ENCODE peak calls at places on chromosomes 16 and 17, in five cellular contexts. J is cardiac fibroblast, G is dorsolateral prefrontal cortex, U is HCT116, Y is fibroblast of mammary gland. O is an unnamed sample.

GRCh38 chr16:21568502-21569189 is 30.7 kb upstream of the METTL9 start:
- DNase-seq in J (no peak), G (no peak), U (no peak), Y (no peak), O (peak)

GRCh38 chr17:82287013-82287848 is 13.7 kb upstream of the CSNK1D start:
- DNase-seq in J (no peak), G (no peak), U (no peak), Y (no peak), O (no peak)

GRCh38 chr17:77146882-77147281 is 6.1 kb downstream of the SEC14L1 start:
- DNase-seq in J (no peak), G (peak), U (no peak), Y (no peak), O (peak)

GRCh38 chr16:29170393-29171239 is 185.8 kb downstream of the LAT start:
- DNase-seq in J (no peak), G (no peak), U (no peak), Y (no peak), O (no peak)

GRCh38 chr17:557371-557770 is 157.3 kb downstream of the VPS53 start:
- DNase-seq in J (peak), G (no peak), U (no peak), Y (peak), O (no peak)

GRCh38 chr17:21025446-21025845 is 17.4 kb downstream of the USP22 start:
- DNase-seq in J (peak), G (no peak), U (no peak), Y (peak), O (peak)

GRCh38 chr17:68606451-68607307 is 5.5 kb upstream of the FAM20A start:
- DNase-seq in J (no peak), G (no peak), U (no peak), Y (no peak), O (no peak)

GRCh38 chr17:77649717-77650211 is 308.7 kb upstream of the TNRC6C start:
- DNase-seq in J (peak), G (no peak), U (peak), Y (peak), O (peak)

GRCh38 chr16:8519179-8519578 is 71.1 kb downstream of the TMEM114 start:
- DNase-seq in J (no peak), G (no peak), U (no peak), Y (no peak), O (no peak)

GRCh38 chr17:4073983-4074830 is 68.6 kb downstream of the ZZEF1 start:
- DNase-seq in J (no peak), G (peak), U (no peak), Y (peak), O (no peak)

GRCh38 chr17:81057079-81057730 is 22.3 kb downstream of the BAIAP2 start:
- DNase-seq in J (peak), G (no peak), U (no peak), Y (peak), O (peak)

GRCh38 chr17:17034028-17034427 is 8.2 kb upstream of the MPRIP start:
- DNase-seq in J (no peak), G (no peak), U (no peak), Y (no peak), O (no peak)

GRCh38 chr17:47604268-47604927 is 45.3 kb upstream of the KPNB1 start:
- DNase-seq in J (peak), G (no peak), U (no peak), Y (peak), O (no peak)

GRCh38 chr17:10051112-10051511 is 146.0 kb upstream of the RCVRN start:
- DNase-seq in J (peak), G (no peak), U (no peak), Y (peak), O (no peak)

GRCh38 chr17:1643293-1643998 is 2.1 kb downstream of the SCARF1 start:
- DNase-seq in J (no peak), G (peak), U (peak), Y (no peak), O (peak)

GRCh38 chr16:3021449-3022207 is 1.5 kb downstream of the TNFRSF12A start:
- DNase-seq in J (peak), G (peak), U (peak), Y (peak), O (peak)

GRCh38 chr17:59105852-59106462 is 723 bp downstream of the TRIM37 start:
- DNase-seq in J (peak), G (peak), U (no peak), Y (peak), O (peak)

GRCh38 chr16:57102888-57103879 is 10.8 kb downstream of the CPNE2 start:
- DNase-seq in J (no peak), G (no peak), U (no peak), Y (no peak), O (no peak)

GRCh38 chr17:77833769-77834168 is 124.7 kb upstream of the TNRC6C start:
- DNase-seq in J (no peak), G (no peak), U (no peak), Y (no peak), O (no peak)

GRCh38 chr16:76749780-76750375 is 441.1 kb upstream of the MON1B start:
- DNase-seq in J (no peak), G (no peak), U (no peak), Y (no peak), O (no peak)

GRCh38 chr16:68236804-68237242 is 896 bp upstream of the ESRP2 start:
- DNase-seq in J (no peak), G (peak), U (no peak), Y (peak), O (no peak)

GRCh38 chr17:2421315-2422147 is 20.7 kb upstream of the MNT start:
- DNase-seq in J (no peak), G (peak), U (no peak), Y (peak), O (peak)

GRCh38 chr17:63699638-63700527 is at the start of gene LIMD2:
- DNase-seq in J (no peak), G (no peak), U (no peak), Y (no peak), O (no peak)

GRCh38 chr17:20920813-20921199 is 122.0 kb downstream of the USP22 start:
- DNase-seq in J (peak), G (no peak), U (no peak), Y (peak), O (peak)

GRCh38 chr17:4249452-4250029 is 14.2 kb downstream of the ANKFY1 start:
- DNase-seq in J (peak), G (no peak), U (no peak), Y (peak), O (peak)

GRCh38 chr17:62869885-62870580 is 61.9 kb upstream of the MARCHF10 start:
- DNase-seq in J (peak), G (no peak), U (no peak), Y (peak), O (peak)

GRCh38 chr16:51994597-51994996 is 552.3 kb downstream of the TOX3 start:
- DNase-seq in J (peak), G (no peak), U (no peak), Y (peak), O (peak)

GRCh38 chr17:16935786-16936185 is 36.1 kb downstream of the TNFRSF13B start:
- DNase-seq in J (no peak), G (no peak), U (no peak), Y (no peak), O (no peak)

GRCh38 chr16:57156351-57156703 is 29.5 kb downstream of the PSME3IP1 start:
- DNase-seq in J (no peak), G (no peak), U (no peak), Y (no peak), O (no peak)

GRCh38 chr16:87442581-87442966 is 50.2 kb downstream of the ZCCHC14 start:
- DNase-seq in J (no peak), G (no peak), U (no peak), Y (no peak), O (no peak)

GRCh38 chr17:31373150-31374082 is 18.1 kb upstream of the RAB11FIP4 start:
- DNase-seq in J (peak), G (no peak), U (peak), Y (peak), O (peak)

GRCh38 chr17:77374170-77374936 is 233.6 kb downstream of the SEC14L1 start:
- DNase-seq in J (peak), G (peak), U (no peak), Y (peak), O (no peak)

GRCh38 chr17:12342609-12343248 is 322.1 kb downstream of the MAP2K4 start:
- DNase-seq in J (peak), G (no peak), U (peak), Y (peak), O (peak)

GRCh38 chr17:76008630-76009425 is 8.2 kb downstream of the CDK3 start:
- DNase-seq in J (no peak), G (no peak), U (no peak), Y (no peak), O (no peak)

GRCh38 chr17:43018932-43019331 is 3.3 kb downstream of the VAT1 start:
- DNase-seq in J (no peak), G (no peak), U (no peak), Y (peak), O (no peak)
- H3K4me3 ChIP-seq in J (no peak), G (no peak), U (no peak), Y (no peak), O (no peak)

GRCh38 chr16:82302007-82302733 is 132.1 kb upstream of the MPHOSPH6 start:
- DNase-seq in J (no peak), G (no peak), U (no peak), Y (no peak), O (no peak)
- TF ChIP-seq CTCF in J (no peak), G (no peak), U (no peak), Y (no peak), O (no peak)

GRCh38 chr16:11329080-11329491 is 16.2 kb upstream of the RMI2 start:
- DNase-seq in J (peak), G (no peak), U (no peak), Y (peak), O (no peak)
- H3K4me3 ChIP-seq in J (no peak), G (no peak), U (peak), Y (no peak), O (no peak)

DNA sequence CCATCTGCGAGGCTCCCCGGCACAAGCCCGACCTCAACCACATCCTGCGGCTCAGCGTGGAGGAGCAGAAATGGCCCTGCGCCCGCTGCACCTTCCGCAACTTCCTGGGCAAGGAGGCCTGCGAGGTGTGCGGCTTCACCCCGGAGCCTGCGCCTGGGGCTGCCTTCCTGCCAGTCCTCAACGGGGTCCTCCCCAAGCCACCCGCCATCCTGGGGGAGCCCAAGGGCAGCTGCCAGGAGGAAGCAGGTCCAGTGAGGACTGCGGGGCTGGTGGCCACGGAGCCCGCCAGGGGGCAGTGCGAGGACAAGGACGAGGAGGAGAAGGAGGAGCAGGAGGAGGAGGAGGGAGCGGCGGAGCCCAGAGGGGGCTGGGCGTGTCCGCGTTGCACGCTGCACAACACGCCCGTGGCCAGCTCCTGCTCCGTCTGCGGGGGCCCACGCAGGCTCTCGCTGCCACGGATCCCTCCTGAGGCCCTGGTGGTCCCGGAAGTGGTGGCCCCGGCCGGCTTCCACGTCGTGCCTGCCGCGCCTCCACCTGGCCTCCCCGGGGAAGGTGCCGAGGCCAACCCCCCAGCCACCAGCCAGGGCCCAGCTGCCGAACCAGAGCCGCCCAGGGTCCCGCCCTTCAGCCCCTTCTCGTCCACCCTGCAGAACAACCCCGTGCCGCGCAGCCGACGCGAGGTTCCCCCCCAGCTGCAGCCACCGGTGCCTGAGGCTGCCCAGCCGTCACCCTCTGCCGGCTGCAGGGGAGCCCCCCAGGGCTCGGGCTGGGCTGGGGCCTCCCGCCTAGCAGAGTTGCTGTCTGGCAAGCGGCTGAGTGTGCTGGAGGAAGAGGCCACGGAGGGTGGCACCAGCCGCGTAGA is 13.1 kb upstream of the PRR35 start:
- DNase-seq in J (peak), G (peak), U (no peak), Y (peak), O (peak)
- TF ChIP-seq CTCF in J (peak), G (peak), U (no peak), Y (peak), O (peak)

GRCh38 chr17:42289863-42290165 is 1.5 kb downstream of the STAT5A start:
- DNase-seq in J (no peak), G (no peak), U (no peak), Y (no peak), O (no peak)

GRCh38 chr17:42288078-42288984 is at the start of gene STAT5A:
- DNase-seq in J (peak), G (peak), U (no peak), Y (peak), O (peak)

GRCh38 chr17:42287305-42288077 is 807 bp upstream of the STAT5A start:
- DNase-seq in J (no peak), G (no peak), U (no peak), Y (peak), O (no peak)

GRCh38 chr17:42290577-42290976 is 2.3 kb downstream of the STAT5A start:
- DNase-seq in J (no peak), G (no peak), U (no peak), Y (no peak), O (no peak)

GRCh38 chr17:42288985-42289862 is 926 bp downstream of the STAT5A start:
- DNase-seq in J (no peak), G (no peak), U (no peak), Y (no peak), O (no peak)
- H3K4me3 ChIP-seq in J (peak), G (peak), U (no peak), Y (no peak), O (no peak)

GRCh38 chr16:720990-721764 is at the start of gene ANTKMT:
- DNase-seq in J (peak), G (peak), U (no peak), Y (peak), O (peak)

GRCh38 chr16:718922-719321 is 2.0 kb upstream of the ANTKMT start:
- DNase-seq in J (no peak), G (no peak), U (no peak), Y (no peak), O (no peak)

GRCh38 chr16:720507-720989 is 398 bp upstream of the ANTKMT start:
- DNase-seq in J (peak), G (no peak), U (no peak), Y (peak), O (no peak)

GRCh38 chr16:718389-718788 is 2.6 kb upstream of the ANTKMT start:
- DNase-seq in J (no peak), G (no peak), U (no peak), Y (no peak), O (no peak)

DNA sequence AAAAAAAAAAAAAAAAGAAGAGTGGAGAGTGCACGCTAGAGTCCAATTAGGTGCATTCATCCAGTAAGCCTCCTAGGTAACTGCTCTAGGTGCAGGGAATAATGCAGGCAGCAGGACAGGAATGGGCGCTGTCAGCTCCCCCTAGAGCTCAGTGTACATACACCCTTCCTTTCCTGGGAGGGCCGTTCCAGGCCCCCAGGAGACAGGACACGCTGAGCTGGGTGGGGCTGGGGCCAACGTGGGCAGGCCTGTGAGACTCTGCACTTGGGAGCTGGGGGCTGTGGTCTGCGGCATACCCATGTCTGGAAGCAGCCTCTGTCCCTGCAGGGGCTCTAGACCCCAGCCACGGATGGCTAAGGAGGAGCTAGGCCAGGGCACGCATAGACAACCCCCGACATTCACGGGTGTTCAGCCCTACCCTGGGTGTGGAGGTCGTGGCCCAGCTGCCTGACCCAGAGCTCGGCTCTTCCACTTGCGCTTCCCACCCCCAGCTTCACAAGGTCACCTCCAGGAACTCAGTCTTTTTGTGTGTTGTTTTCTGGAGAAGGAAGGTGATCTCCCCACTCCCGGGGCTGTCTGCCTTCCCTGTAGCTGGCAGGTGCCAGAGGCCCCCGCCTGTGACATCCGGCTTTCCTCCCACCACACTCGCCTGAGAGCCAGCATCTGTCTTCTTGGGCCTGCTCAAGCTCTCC is 985 bp upstream of the ANTKMT start:
- DNase-seq in J (no peak), G (no peak), U (no peak), Y (no peak), O (peak)
- TF ChIP-seq CTCF in J (peak), G (no peak), U (no peak), Y (peak), O (peak)

DNA sequence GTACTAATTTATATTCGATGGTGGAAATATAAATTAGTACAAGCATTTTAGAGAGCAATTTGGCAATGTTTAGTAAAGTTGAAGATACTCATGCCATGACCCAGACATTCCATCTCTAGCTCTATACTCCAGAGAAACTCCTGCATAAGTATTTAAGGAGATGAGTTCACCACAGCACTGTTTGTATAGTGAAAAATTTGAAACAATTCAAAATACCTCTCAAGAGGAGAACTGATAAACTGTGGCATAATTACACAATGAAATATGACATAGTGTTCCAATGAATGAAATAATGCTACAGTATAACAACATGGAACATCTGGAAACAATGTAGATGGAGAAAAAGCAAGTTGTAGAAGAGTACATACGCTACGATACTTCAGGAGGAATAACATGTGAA is 48.6 kb upstream of the IRX3 start:
- DNase-seq in J (peak), G (no peak), U (no peak), Y (no peak), O (no peak)
- H3K4me3 ChIP-seq in J (no peak), G (no peak), U (no peak), Y (no peak), O (no peak)

GRCh38 chr17:74859439-74860228 is at the start of gene GRIN2C:
- DNase-seq in J (no peak), G (no peak), U (no peak), Y (no peak), O (no peak)
- TF ChIP-seq CTCF in J (no peak), G (peak), U (no peak), Y (no peak), O (no peak)

DNA sequence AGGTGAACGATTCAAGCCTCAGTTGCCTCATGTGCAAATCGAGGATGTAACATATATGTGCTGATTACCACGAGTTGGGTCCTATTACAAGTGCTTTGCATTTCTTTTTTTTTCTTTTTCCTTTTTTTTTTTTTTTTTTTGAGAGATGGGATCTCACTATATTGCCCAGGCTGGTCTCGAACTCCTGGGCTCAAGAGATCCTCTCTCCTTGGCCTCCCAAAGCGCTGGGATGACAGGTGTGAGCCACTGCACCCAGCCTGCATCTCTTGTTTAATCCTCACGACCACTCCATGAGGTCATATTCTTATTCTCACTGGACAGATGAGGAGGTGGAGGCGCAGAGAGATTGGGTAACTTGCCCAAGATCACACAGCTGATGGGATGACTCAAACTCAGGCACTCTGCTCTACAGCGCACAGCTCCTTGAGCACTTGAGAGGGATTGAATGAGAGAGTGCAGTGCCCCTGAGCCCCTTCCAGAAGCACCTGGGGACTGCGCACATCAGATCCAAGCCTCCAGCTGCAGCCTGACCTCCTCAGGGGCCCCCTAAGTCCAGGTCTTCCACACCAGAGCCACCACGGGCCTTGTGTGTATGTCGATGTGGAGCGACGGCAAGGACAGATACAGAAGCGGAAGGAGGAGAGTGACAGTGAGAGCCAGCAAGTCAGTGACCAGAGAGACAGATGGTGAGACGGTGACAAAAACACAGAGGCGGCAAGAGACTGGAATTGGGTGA is 4.9 kb downstream of the STX1B start:
- DNase-seq in J (peak), G (no peak), U (no peak), Y (peak), O (no peak)
- H3K4me3 ChIP-seq in J (no peak), G (no peak), U (no peak), Y (no peak), O (no peak)